ENCODE peak calls at places on chromosomes 16 and 17, in four cellular contexts. One of them, this sample, is unnamed.

GRCh38 chr16:76579277-76579676 is 302.1 kb downstream of the CNTNAP4 start:
- DNase-seq in K562: peak; percentile 24
- DNase-seq in WTC11: no peak
- DNase-seq in HepG2: no peak
- DNase-seq in this sample: no peak

GRCh38 chr17:65553009-65553645 is 8.3 kb downstream of the AXIN2 start:
- DNase-seq in K562: no peak
- DNase-seq in WTC11: no peak
- DNase-seq in HepG2: no peak
- DNase-seq in this sample: no peak

GRCh38 chr17:34299918-34300600 is 14.5 kb downstream of the CCL11 start:
- DNase-seq in K562: no peak
- DNase-seq in WTC11: no peak
- DNase-seq in HepG2: no peak
- DNase-seq in this sample: no peak

GRCh38 chr17:45722161-45722560 is 62.0 kb upstream of the CRHR1 start:
- DNase-seq in K562: peak; percentile 64
- DNase-seq in WTC11: peak; percentile 79
- DNase-seq in HepG2: peak; percentile 58
- DNase-seq in this sample: no peak

GRCh38 chr17:57544834-57545463 is 200.2 kb downstream of the CCDC182 start:
- DNase-seq in K562: no peak
- DNase-seq in WTC11: no peak
- DNase-seq in HepG2: no peak
- DNase-seq in this sample: no peak

GRCh38 chr16:78461496-78461938 is 362.1 kb downstream of the WWOX start:
- DNase-seq in K562: no peak
- DNase-seq in WTC11: no peak
- DNase-seq in HepG2: peak; percentile 59
- DNase-seq in this sample: no peak

GRCh38 chr16:56257666-56258359 is 66.5 kb downstream of the GNAO1 start:
- DNase-seq in K562: no peak
- DNase-seq in WTC11: no peak
- DNase-seq in HepG2: no peak
- DNase-seq in this sample: no peak

GRCh38 chr17:41367426-41368075 is 2.1 kb downstream of the KRT33B start:
- DNase-seq in K562: no peak
- DNase-seq in WTC11: no peak
- DNase-seq in HepG2: no peak
- DNase-seq in this sample: no peak

GRCh38 chr17:37643829-37644228 is 583 bp upstream of the DDX52 start:
- DNase-seq in K562: no peak
- DNase-seq in WTC11: no peak
- DNase-seq in HepG2: no peak
- DNase-seq in this sample: no peak

GRCh38 chr17:968812-969766 is 10.5 kb downstream of the NXN start:
- DNase-seq in K562: no peak
- DNase-seq in WTC11: no peak
- DNase-seq in HepG2: no peak
- DNase-seq in this sample: no peak

GRCh38 chr17:35404360-35404759 is 27.9 kb downstream of the SLFN12 start:
- DNase-seq in K562: no peak
- DNase-seq in WTC11: no peak
- DNase-seq in HepG2: peak; percentile 8
- DNase-seq in this sample: no peak

GRCh38 chr17:9959377-9959981 is 54.4 kb upstream of the RCVRN start:
- DNase-seq in K562: peak; percentile 38
- DNase-seq in WTC11: peak; percentile 83
- DNase-seq in HepG2: peak; percentile 15
- DNase-seq in this sample: no peak

GRCh38 chr17:69916761-69917160 is 158.3 kb upstream of the KCNJ16 start:
- DNase-seq in K562: no peak
- DNase-seq in WTC11: no peak
- DNase-seq in HepG2: no peak
- DNase-seq in this sample: no peak

GRCh38 chr16:12784076-12784475 is 19.6 kb downstream of the CPPED1 start:
- DNase-seq in K562: no peak
- DNase-seq in WTC11: no peak
- DNase-seq in HepG2: no peak
- DNase-seq in this sample: no peak

GRCh38 chr17:9472094-9472493 is 103.5 kb downstream of the STX8 start:
- DNase-seq in K562: no peak
- DNase-seq in WTC11: no peak
- DNase-seq in HepG2: no peak
- DNase-seq in this sample: no peak

GRCh38 chr17:75776399-75777242 is 8.0 kb upstream of the UNK start:
- DNase-seq in K562: no peak
- DNase-seq in WTC11: no peak
- DNase-seq in HepG2: no peak
- DNase-seq in this sample: no peak

GRCh38 chr16:10178079-10178478 is 4.1 kb downstream of the GRIN2A start:
- DNase-seq in K562: no peak
- DNase-seq in WTC11: no peak
- DNase-seq in HepG2: no peak
- DNase-seq in this sample: no peak

GRCh38 chr16:51085271-51085670 is 65.8 kb downstream of the SALL1 start:
- DNase-seq in K562: no peak
- DNase-seq in WTC11: no peak
- DNase-seq in HepG2: no peak
- DNase-seq in this sample: no peak

GRCh38 chr16:29784901-29785500 is 5.5 kb upstream of the KIF22 start:
- DNase-seq in K562: peak; percentile 79
- DNase-seq in WTC11: peak; percentile 94
- DNase-seq in HepG2: no peak
- DNase-seq in this sample: no peak

GRCh38 chr17:19538095-19539039 is 4.7 kb downstream of the SLC47A1 start:
- DNase-seq in K562: no peak
- DNase-seq in WTC11: no peak
- DNase-seq in HepG2: peak; percentile 93
- DNase-seq in this sample: no peak

GRCh38 chr16:72858611-72859493 is 189.1 kb downstream of the ZFHX3 start:
- DNase-seq in K562: no peak
- DNase-seq in WTC11: no peak
- DNase-seq in HepG2: no peak
- DNase-seq in this sample: no peak

GRCh38 chr17:45115871-45116270 is 16.4 kb downstream of the PLCD3 start:
- DNase-seq in K562: no peak
- DNase-seq in WTC11: no peak
- DNase-seq in HepG2: no peak
- DNase-seq in this sample: no peak

GRCh38 chr17:75288784-75289121 is 480 bp downstream of the SLC25A19 start:
- DNase-seq in K562: peak; percentile 55
- DNase-seq in WTC11: peak; percentile 53
- DNase-seq in HepG2: peak; percentile 69
- DNase-seq in this sample: no peak

GRCh38 chr17:73311781-73312641 is at the start of gene CDC42EP4:
- DNase-seq in K562: peak; percentile 90
- DNase-seq in WTC11: peak; percentile 96
- DNase-seq in HepG2: peak; percentile 90
- DNase-seq in this sample: no peak

GRCh38 chr17:39404542-39405378 is 3.3 kb upstream of the FBXL20 start:
- DNase-seq in K562: peak; percentile 26
- DNase-seq in WTC11: no peak
- DNase-seq in HepG2: no peak
- DNase-seq in this sample: no peak

GRCh38 chr16:53822936-53823529 is 119.1 kb downstream of the FTO start:
- DNase-seq in K562: no peak
- DNase-seq in WTC11: no peak
- DNase-seq in HepG2: no peak
- DNase-seq in this sample: peak; percentile 19

GRCh38 chr17:2688351-2689342 is 22.9 kb downstream of the CLUH start:
- DNase-seq in K562: peak; percentile 4
- DNase-seq in WTC11: no peak
- DNase-seq in HepG2: peak; percentile 19
- DNase-seq in this sample: no peak

GRCh38 chr17:40349477-40350409 is 14.8 kb downstream of the GJD3 start:
- DNase-seq in K562: no peak
- DNase-seq in WTC11: no peak
- DNase-seq in HepG2: no peak
- DNase-seq in this sample: no peak

GRCh38 chr16:56513972-56514371 is 5.9 kb downstream of the BBS2 start:
- DNase-seq in K562: peak; percentile 50
- DNase-seq in WTC11: no peak
- DNase-seq in HepG2: peak; percentile 80
- DNase-seq in this sample: peak; percentile 4

GRCh38 chr16:79897444-79898146 is 297.1 kb upstream of the MAF start:
- DNase-seq in K562: peak; percentile 44
- DNase-seq in WTC11: no peak
- DNase-seq in HepG2: peak; percentile 94
- DNase-seq in this sample: no peak
- TF ChIP-seq TCF7 in K562: no peak
- TF ChIP-seq TCF7 in WTC11: no peak
- TF ChIP-seq TCF7 in HepG2: peak; percentile 40
- TF ChIP-seq TCF7 in this sample: no peak

GRCh38 chr17:6913608-6914443 is 82.0 kb upstream of the ALOX12 start:
- DNase-seq in K562: peak; percentile 70
- DNase-seq in WTC11: peak; percentile 85
- DNase-seq in HepG2: peak; percentile 18
- DNase-seq in this sample: no peak

GRCh38 chr17:6910987-6911603 is 79.6 kb upstream of the TEKT1 start:
- DNase-seq in K562: peak; percentile 25
- DNase-seq in WTC11: no peak
- DNase-seq in HepG2: peak; percentile 23
- DNase-seq in this sample: no peak

GRCh38 chr17:6915620-6916019 is 80.2 kb upstream of the ALOX12 start:
- DNase-seq in K562: peak; percentile 66
- DNase-seq in WTC11: no peak
- DNase-seq in HepG2: no peak
- DNase-seq in this sample: no peak

GRCh38 chr17:6912110-6913051 is 80.9 kb upstream of the TEKT1 start:
- DNase-seq in K562: peak; percentile 21
- DNase-seq in WTC11: no peak
- DNase-seq in HepG2: no peak
- DNase-seq in this sample: no peak

DNA sequence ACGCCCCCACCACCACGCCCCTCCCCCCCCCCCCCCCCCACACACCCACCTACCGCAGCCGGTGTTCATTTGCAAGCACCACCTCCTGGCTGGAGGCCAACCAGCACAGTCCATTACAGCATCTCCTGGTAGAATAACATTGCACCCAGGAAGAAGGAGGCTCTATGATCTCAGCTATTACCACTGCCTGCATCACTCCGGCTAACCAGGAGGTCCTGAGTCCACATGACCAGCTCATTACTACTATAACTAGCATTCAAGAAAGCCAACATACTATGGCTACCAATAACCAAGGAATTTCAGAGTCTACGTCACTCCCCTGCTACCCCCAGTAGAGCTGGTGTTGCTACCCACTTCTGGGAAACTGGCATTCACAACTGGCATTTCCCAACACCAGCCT is 81.1 kb upstream of the ALOX12 start:
- DNase-seq in K562: peak; percentile 39
- DNase-seq in WTC11: no peak
- DNase-seq in HepG2: no peak
- DNase-seq in this sample: no peak
- TF ChIP-seq TCF7 in K562: no peak
- TF ChIP-seq TCF7 in WTC11: no peak
- TF ChIP-seq TCF7 in HepG2: no peak
- TF ChIP-seq TCF7 in this sample: no peak

GRCh38 chr17:16415031-16415924 is at the start of gene TRPV2:
- DNase-seq in K562: peak; percentile 71
- DNase-seq in WTC11: peak; percentile 62
- DNase-seq in HepG2: peak; percentile 59
- DNase-seq in this sample: peak; percentile 60
- TF ChIP-seq TCF7 in K562: no peak
- TF ChIP-seq TCF7 in WTC11: no peak
- TF ChIP-seq TCF7 in HepG2: no peak
- TF ChIP-seq TCF7 in this sample: no peak

GRCh38 chr16:81112453-81112852 is 16.3 kb upstream of the GCSH start:
- DNase-seq in K562: no peak
- DNase-seq in WTC11: no peak
- DNase-seq in HepG2: no peak
- DNase-seq in this sample: no peak

GRCh38 chr16:81107506-81107905 is 11.3 kb upstream of the GCSH start:
- DNase-seq in K562: no peak
- DNase-seq in WTC11: no peak
- DNase-seq in HepG2: peak; percentile 48
- DNase-seq in this sample: no peak

GRCh38 chr16:81105946-81106345 is 9.8 kb upstream of the GCSH start:
- DNase-seq in K562: no peak
- DNase-seq in WTC11: no peak
- DNase-seq in HepG2: no peak
- DNase-seq in this sample: no peak

GRCh38 chr16:81101702-81102101 is 5.5 kb upstream of the GCSH start:
- DNase-seq in K562: no peak
- DNase-seq in WTC11: no peak
- DNase-seq in HepG2: no peak
- DNase-seq in this sample: no peak

GRCh38 chr16:81106826-81107503 is 10.8 kb upstream of the GCSH start:
- DNase-seq in K562: no peak
- DNase-seq in WTC11: no peak
- DNase-seq in HepG2: peak; percentile 45
- DNase-seq in this sample: no peak
- TF ChIP-seq TCF7 in K562: no peak
- TF ChIP-seq TCF7 in WTC11: no peak
- TF ChIP-seq TCF7 in HepG2: no peak
- TF ChIP-seq TCF7 in this sample: no peak

DNA sequence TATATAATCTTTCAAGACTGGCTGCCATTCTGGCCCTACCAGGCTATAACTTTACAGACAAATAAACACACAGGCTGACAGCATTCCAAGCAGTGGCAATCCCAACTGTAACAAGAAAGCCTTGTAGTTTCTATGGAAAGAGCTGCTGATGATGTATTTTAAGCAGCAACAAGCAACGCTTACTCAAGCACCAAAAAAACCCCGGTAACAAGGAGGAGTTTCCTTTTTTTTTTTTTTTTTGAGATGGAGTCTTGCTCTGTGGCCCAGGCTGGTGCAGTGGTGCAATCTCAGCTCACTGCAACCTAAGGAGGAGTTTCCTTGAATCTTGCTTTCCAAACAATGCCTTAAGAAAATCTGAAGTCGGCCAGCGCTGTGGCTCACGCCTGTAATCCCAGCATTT is 23.1 kb downstream of the LSM12 start:
- DNase-seq in K562: no peak
- DNase-seq in WTC11: no peak
- DNase-seq in HepG2: no peak
- DNase-seq in this sample: no peak
- TF ChIP-seq TCF7 in K562: no peak
- TF ChIP-seq TCF7 in WTC11: no peak
- TF ChIP-seq TCF7 in HepG2: no peak
- TF ChIP-seq TCF7 in this sample: no peak

GRCh38 chr16:57764006-57764340 is 28.4 kb downstream of the KATNB1 start:
- DNase-seq in K562: no peak
- DNase-seq in WTC11: no peak
- DNase-seq in HepG2: no peak
- DNase-seq in this sample: no peak

GRCh38 chr16:57763290-57764005 is 27.9 kb downstream of the KATNB1 start:
- DNase-seq in K562: no peak
- DNase-seq in WTC11: no peak
- DNase-seq in HepG2: no peak
- DNase-seq in this sample: no peak

GRCh38 chr16:57765160-57765728 is 29.7 kb downstream of the KATNB1 start:
- DNase-seq in K562: no peak
- DNase-seq in WTC11: no peak
- DNase-seq in HepG2: no peak
- DNase-seq in this sample: no peak

GRCh38 chr16:57762365-57763289 is 27.1 kb downstream of the KATNB1 start:
- DNase-seq in K562: no peak
- DNase-seq in WTC11: no peak
- DNase-seq in HepG2: no peak
- DNase-seq in this sample: no peak

GRCh38 chr16:57764341-57765159 is 29.0 kb downstream of the KATNB1 start:
- DNase-seq in K562: peak; percentile 99
- DNase-seq in WTC11: peak; percentile 95
- DNase-seq in HepG2: peak; percentile 46
- DNase-seq in this sample: peak; percentile 3
- TF ChIP-seq TCF7 in K562: no peak
- TF ChIP-seq TCF7 in WTC11: no peak
- TF ChIP-seq TCF7 in HepG2: no peak
- TF ChIP-seq TCF7 in this sample: no peak